ENCODE peak calls at places on chromosomes 11 and 22, in six cellular contexts. P is activated T-helper 1 cell treated with anti-CD3 and anti-CD28 coated beads, Interleukin-12 subunit alpha, Interleukin-12 subunit beta, Interleukin-2, Interleukin-4 antibody, amounts not matched to agents 30 ng/mL and 10 ng/mL and 1 ng/mL, durations not matched to agents 14 hours and 24 hours and 36 hours; W is fibroblast of lung; B is NCI-H2081; Z is stimulated activated CD8-positive, alpha-beta memory T cell treated with anti-CD3 and anti-CD28 coated beads, Interleukin-7, amount 100 ng/mL, for 24 hours; G is left cardiac atrium. S is an unnamed sample.

GRCh38 chr11:2675540-2675939 is 24.3 kb downstream of the KCNQ1OT1 start:
- DNase-seq in W (no peak), Z (no peak), P (no peak), B (no peak), G (peak; percentile 11), S (no peak)

GRCh38 chr11:10505278-10506012 is 35.5 kb downstream of the RNF141 start:
- DNase-seq in W (no peak), P (no peak), G (no peak), Z (no peak), B (no peak), S (peak; percentile 25)

GRCh38 chr22:22684605-22685561 is 40.5 kb downstream of the GGTLC2 start:
- DNase-seq in B (no peak), P (no peak), W (peak; percentile 90), G (no peak), Z (no peak), S (peak; percentile 31)

GRCh38 chr11:68838572-68838964 is 3.1 kb downstream of the CPT1A start:
- DNase-seq in W (no peak), G (peak; percentile 46), B (no peak), P (no peak), Z (no peak), S (no peak)

GRCh38 chr22:23534851-23535717 is 45.0 kb downstream of the IGLL1 start:
- DNase-seq in P (no peak), B (no peak), W (no peak), G (no peak), Z (no peak), S (no peak)

GRCh38 chr11:130234315-130234714 is 74.7 kb downstream of the ST14 start:
- DNase-seq in W (no peak), Z (no peak), P (no peak), G (no peak), B (no peak), S (no peak)

GRCh38 chr22:40276877-40277823 is 69.2 kb upstream of the ADSL start:
- DNase-seq in W (peak; percentile 65), Z (no peak), B (no peak), P (no peak), G (no peak), S (peak; percentile 55)

GRCh38 chr22:50691521-50691920 is 18.9 kb downstream of the SHANK3 start:
- DNase-seq in P (peak; percentile 17), G (no peak), B (no peak), W (peak; percentile 73), Z (no peak), S (no peak)

GRCh38 chr22:35072939-35073338 is 7.0 kb downstream of the ISX start:
- DNase-seq in G (no peak), P (no peak), Z (no peak), B (no peak), W (no peak), S (no peak)

GRCh38 chr11:72007587-72007986 is 8.9 kb downstream of the IL18BP start:
- DNase-seq in Z (no peak), W (no peak), B (no peak), P (no peak), G (no peak), S (no peak)

GRCh38 chr11:10653242-10653641 is 40.3 kb downstream of the IRAG1 start:
- DNase-seq in P (no peak), W (no peak), B (no peak), Z (no peak), G (no peak), S (no peak)

GRCh38 chr11:115670538-115671200 is 166.5 kb upstream of the CADM1 start:
- DNase-seq in W (no peak), G (no peak), Z (no peak), P (no peak), B (peak; percentile 80), S (no peak)

GRCh38 chr22:45290410-45290936 is 5.7 kb downstream of the UPK3A start:
- DNase-seq in Z (no peak), B (no peak), G (no peak), W (peak; percentile 64), P (no peak), S (peak; percentile 41)

GRCh38 chr22:27074016-27074415 is 416.6 kb downstream of the MIAT start:
- DNase-seq in B (no peak), Z (no peak), P (no peak), G (no peak), W (no peak), S (peak; percentile 48)

GRCh38 chr11:9138133-9138453 is 46.7 kb upstream of the SCUBE2 start:
- DNase-seq in W (no peak), P (no peak), G (no peak), B (no peak), Z (no peak), S (no peak)

GRCh38 chr11:134158023-134158422 is 65.7 kb downstream of the NCAPD3 start:
- DNase-seq in B (no peak), G (no peak), Z (no peak), P (no peak), W (no peak), S (no peak)

GRCh38 chr11:131674051-131674755 is 303.8 kb downstream of the NTM start:
- DNase-seq in G (peak; percentile 68), P (peak; percentile 24), W (peak; percentile 75), Z (peak; percentile 8), B (peak; percentile 39), S (peak; percentile 88)

GRCh38 chr11:120128392-120129172 is 9.3 kb downstream of the TRIM29 start:
- DNase-seq in B (no peak), G (no peak), Z (no peak), P (no peak), W (peak; percentile 5), S (peak; percentile 66)

GRCh38 chr11:130727715-130728114 is 188.6 kb downstream of the SNX19 start:
- DNase-seq in W (no peak), B (no peak), Z (no peak), P (no peak), G (no peak), S (no peak)

GRCh38 chr11:3003396-3004231 is 11.5 kb upstream of the NAP1L4 start:
- DNase-seq in P (no peak), Z (no peak), W (no peak), G (no peak), B (no peak), S (no peak)

GRCh38 chr11:126544311-126545056 is 189.0 kb downstream of the ST3GAL4 start:
- DNase-seq in Z (no peak), B (peak; percentile 73), W (peak; percentile 8), P (no peak), G (no peak), S (peak; percentile 60)

GRCh38 chr22:30315962-30316576 is 10.7 kb downstream of the TBC1D10A start:
- DNase-seq in W (no peak), B (no peak), Z (no peak), P (no peak), G (no peak), S (no peak)

GRCh38 chr11:13972033-13972910 is 9.7 kb downstream of the SPON1 start:
- DNase-seq in P (no peak), G (no peak), Z (no peak), B (no peak), W (peak; percentile 36), S (peak; percentile 62)

GRCh38 chr11:108768964-108769363 is 104.1 kb downstream of the DDX10 start:
- DNase-seq in W (no peak), P (no peak), G (no peak), B (no peak), Z (no peak), S (no peak)

GRCh38 chr11:132910016-132910760 is 622.1 kb downstream of the OPCML start:
- DNase-seq in Z (no peak), B (no peak), P (no peak), G (no peak), W (no peak), S (no peak)

GRCh38 chr11:77073328-77074001 is 6.7 kb downstream of the CAPN5 start:
- DNase-seq in P (no peak), Z (no peak), W (peak; percentile 97), B (no peak), G (peak; percentile 85), S (peak; percentile 87)